ENCODE peak calls at places on chromosomes 16 and 17, in seven cellular contexts. C is HCT116, Z is stomach, E is uterus, T is body of pancreas, Q is adrenal gland, X is A549. O is an unnamed sample.
A peak's percentile ranks its signal among the peaks of the same experiment; 100 is the strongest.

GRCh38 chr17:10879110-10879509 is 41.2 kb upstream of the PIRT start:
- DNase-seq in C (no peak), Z (peak; percentile 50), E (no peak), T (peak; percentile 13), Q (no peak), X (no peak), O (no peak)

GRCh38 chr17:57572062-57572461 is 173.0 kb downstream of the CCDC182 start:
- DNase-seq in C (no peak), Z (no peak), E (no peak), T (peak; percentile 18), Q (no peak), X (no peak), O (no peak)

GRCh38 chr17:12693640-12694039 is 27.9 kb downstream of the MYOCD start:
- DNase-seq in C (no peak), Z (no peak), E (no peak), T (no peak), Q (no peak), X (no peak), O (no peak)

GRCh38 chr16:10708969-10709368 is 14.2 kb upstream of the TEKT5 start:
- DNase-seq in C (no peak), Z (no peak), E (no peak), T (no peak), Q (no peak), X (no peak), O (no peak)

GRCh38 chr17:35313875-35314409 is 59.5 kb downstream of the SLFN11 start:
- DNase-seq in C (no peak), Z (no peak), E (peak; percentile 26), T (no peak), Q (peak; percentile 33), X (no peak), O (peak; percentile 20)

GRCh38 chr17:45171338-45172231 is 9.9 kb downstream of the HEXIM2 start:
- DNase-seq in C (no peak), Z (peak; percentile 27), E (peak; percentile 63), T (peak; percentile 37), Q (peak; percentile 43), X (peak; percentile 84), O (no peak)

GRCh38 chr16:3983081-3983520 is 102.6 kb upstream of the CREBBP start:
- DNase-seq in C (peak; percentile 60), Z (peak; percentile 82), E (peak; percentile 71), T (peak; percentile 87), Q (peak; percentile 82), X (peak; percentile 93), O (peak; percentile 70)

GRCh38 chr16:64450170-64450569 is 671.7 kb downstream of the CDH11 start:
- DNase-seq in C (no peak), Z (no peak), E (no peak), T (no peak), Q (no peak), X (no peak), O (no peak)

GRCh38 chr16:11208916-11209665 is 46.9 kb downstream of the SOCS1 start:
- DNase-seq in C (no peak), Z (no peak), E (no peak), T (no peak), Q (no peak), X (no peak), O (no peak)

GRCh38 chr17:57593739-57594462 is 151.2 kb downstream of the CCDC182 start:
- DNase-seq in C (no peak), Z (no peak), E (no peak), T (no peak), Q (no peak), X (no peak), O (no peak)

GRCh38 chr17:8577868-8578267 is 52.7 kb downstream of the MYH10 start:
- DNase-seq in C (no peak), Z (no peak), E (no peak), T (no peak), Q (no peak), X (no peak), O (no peak)

GRCh38 chr17:15308758-15309157 is 32.6 kb downstream of the TEKT3 start:
- DNase-seq in C (no peak), Z (no peak), E (no peak), T (no peak), Q (no peak), X (no peak), O (no peak)

GRCh38 chr16:1613240-1613639 is 1.1 kb downstream of the CRAMP1 start:
- DNase-seq in C (no peak), Z (no peak), E (no peak), T (no peak), Q (peak; percentile 33), X (no peak), O (no peak)

GRCh38 chr17:869567-870530 is 87.7 kb downstream of the MRM3 start:
- DNase-seq in C (peak; percentile 72), Z (peak; percentile 27), E (peak; percentile 73), T (peak; percentile 35), Q (no peak), X (peak; percentile 58), O (no peak)

DNA sequence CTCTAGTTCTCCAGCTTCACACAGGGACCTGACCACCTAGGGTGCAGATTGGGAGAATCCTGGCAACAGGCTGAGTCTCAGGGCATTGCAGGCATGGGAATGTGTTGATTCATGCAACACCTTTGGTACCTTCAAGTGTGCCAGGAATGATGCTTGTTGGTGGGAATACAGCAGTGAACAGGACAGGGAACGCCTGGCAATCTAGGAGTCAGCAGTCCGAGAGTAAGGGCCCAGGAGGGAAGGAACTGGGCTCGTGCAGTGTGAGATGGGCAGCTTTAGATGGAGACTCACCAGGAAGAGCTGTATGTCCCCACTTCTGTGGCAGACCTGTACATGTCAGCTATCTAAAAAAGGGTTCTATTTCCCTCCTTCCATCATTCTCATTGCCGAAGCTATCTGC is 12.0 kb upstream of the MRC2 start:
- DNase-seq in C (no peak), Z (no peak), E (no peak), T (no peak), Q (no peak), X (no peak), O (no peak)
- TF ChIP-seq POLR2A in C (no peak), Z (no peak), E (no peak), T (no peak), Q (no peak), X (no peak), O (no peak)

GRCh38 chr17:51185763-51186332 is 19.6 kb downstream of the NME2 start:
- DNase-seq in C (no peak), Z (no peak), E (no peak), T (no peak), Q (no peak), X (no peak), O (no peak)

GRCh38 chr17:51189162-51189561 is 23.0 kb downstream of the NME2 start:
- DNase-seq in C (no peak), Z (no peak), E (no peak), T (no peak), Q (no peak), X (no peak), O (no peak)

GRCh38 chr17:51191895-51192294 is 25.7 kb downstream of the NME2 start:
- DNase-seq in C (no peak), Z (no peak), E (no peak), T (no peak), Q (no peak), X (no peak), O (no peak)

GRCh38 chr17:51188321-51188853 is 22.2 kb downstream of the NME2 start:
- DNase-seq in C (no peak), Z (no peak), E (no peak), T (no peak), Q (no peak), X (no peak), O (no peak)

DNA sequence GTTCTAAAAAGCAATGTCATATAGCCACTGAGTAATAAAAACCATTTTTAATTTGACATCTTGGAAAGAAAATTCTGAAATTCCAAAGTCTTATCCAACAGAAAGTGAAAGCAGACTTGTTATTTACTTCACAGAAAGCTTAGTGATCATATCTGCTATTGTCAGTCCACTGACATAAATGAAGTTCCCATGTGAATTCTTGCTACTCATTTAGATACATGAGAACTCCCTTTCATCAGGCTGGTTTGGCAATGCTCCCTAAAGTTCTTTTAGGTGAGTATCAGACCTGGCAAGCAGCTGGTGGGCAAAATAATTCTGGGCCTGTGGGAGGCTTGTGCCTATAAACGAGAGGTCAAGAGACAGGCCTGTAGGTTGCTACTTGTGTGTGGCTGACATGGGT is 23.4 kb downstream of the NME2 start:
- DNase-seq in C (no peak), Z (no peak), E (no peak), T (no peak), Q (no peak), X (no peak), O (no peak)
- TF ChIP-seq POLR2A in C (no peak), Z (no peak), E (no peak), T (no peak), Q (no peak), X (no peak), O (no peak)

GRCh38 chr17:3667366-3668278 is 756 bp downstream of the TAX1BP3 start:
- DNase-seq in C (no peak), Z (peak; percentile 91), E (peak; percentile 91), T (peak; percentile 87), Q (peak; percentile 91), X (peak; percentile 89), O (peak; percentile 91)
- TF ChIP-seq POLR2A in C (no peak), Z (no peak), E (no peak), T (no peak), Q (no peak), X (peak; percentile 22), O (peak; percentile 9)

GRCh38 chr17:7258731-7259554 is 3.3 kb downstream of the CLDN7 start:
- DNase-seq in C (peak; percentile 62), Z (no peak), E (no peak), T (peak; percentile 70), Q (no peak), X (no peak), O (no peak)
- TF ChIP-seq POLR2A in C (peak; percentile 22), Z (no peak), E (no peak), T (no peak), Q (no peak), X (no peak), O (no peak)

GRCh38 chr16:28258571-28258970 is 33.8 kb upstream of the SBK1 start:
- DNase-seq in C (no peak), Z (peak; percentile 51), E (no peak), T (peak; percentile 56), Q (peak; percentile 32), X (no peak), O (peak; percentile 46)
- TF ChIP-seq POLR2A in C (no peak), Z (no peak), E (no peak), T (no peak), Q (no peak), X (no peak), O (no peak)

GRCh38 chr17:19012171-19013080 is 7.9 kb upstream of the FAM83G start:
- DNase-seq in C (no peak), Z (no peak), E (no peak), T (no peak), Q (no peak), X (no peak), O (no peak)

GRCh38 chr17:19009970-19010369 is 5.4 kb upstream of the FAM83G start:
- DNase-seq in C (no peak), Z (no peak), E (no peak), T (no peak), Q (no peak), X (no peak), O (no peak)

GRCh38 chr17:19011581-19011980 is 7.0 kb upstream of the FAM83G start:
- DNase-seq in C (no peak), Z (no peak), E (no peak), T (no peak), Q (no peak), X (no peak), O (no peak)

GRCh38 chr17:19013226-19013625 is 8.7 kb upstream of the FAM83G start:
- DNase-seq in C (no peak), Z (no peak), E (no peak), T (no peak), Q (no peak), X (no peak), O (no peak)

GRCh38 chr17:19010729-19011505 is 6.4 kb upstream of the FAM83G start:
- DNase-seq in C (no peak), Z (peak; percentile 50), E (no peak), T (no peak), Q (no peak), X (peak; percentile 65), O (no peak)
- TF ChIP-seq POLR2A in C (no peak), Z (no peak), E (no peak), T (no peak), Q (no peak), X (no peak), O (no peak)